ENCODE peak calls at places on chromosomes 5 and 9, in five cellular contexts. One of them, this sample, is unnamed.

GRCh38 chr9:16103613-16104012 is 550.8 kb downstream of the CCDC171 start:
- DNase-seq in K562: no peak
- DNase-seq in H1: no peak
- DNase-seq in GM12878: no peak
- DNase-seq in HepG2: no peak
- DNase-seq in this sample: no peak

GRCh38 chr9:89848060-89849040 is 243.5 kb downstream of the GADD45G start:
- DNase-seq in H1: no peak
- DNase-seq in GM12878: no peak
- DNase-seq in HepG2: no peak
- DNase-seq in K562: no peak
- DNase-seq in this sample: no peak

GRCh38 chr5:172007153-172007794 is 836 bp upstream of the FBXW11 start:
- DNase-seq in GM12878: no peak
- DNase-seq in H1: no peak
- DNase-seq in K562: no peak
- DNase-seq in HepG2: peak; percentile 7
- DNase-seq in this sample: no peak

GRCh38 chr9:136622538-136622948 is 40.2 kb upstream of the EGFL7 start:
- DNase-seq in GM12878: no peak
- DNase-seq in K562: no peak
- DNase-seq in HepG2: no peak
- DNase-seq in H1: peak; percentile 43
- DNase-seq in this sample: no peak

GRCh38 chr9:116141864-116142561 is 11.6 kb upstream of the PAPPA start:
- DNase-seq in GM12878: no peak
- DNase-seq in H1: no peak
- DNase-seq in K562: no peak
- DNase-seq in HepG2: no peak
- DNase-seq in this sample: no peak

GRCh38 chr5:169027456-169028118 is 273.4 kb downstream of the SLIT3 start:
- DNase-seq in GM12878: no peak
- DNase-seq in HepG2: no peak
- DNase-seq in K562: no peak
- DNase-seq in H1: no peak
- DNase-seq in this sample: no peak

GRCh38 chr5:74094096-74094778 is 468.2 kb downstream of the ARHGEF28 start:
- DNase-seq in H1: no peak
- DNase-seq in HepG2: no peak
- DNase-seq in K562: no peak
- DNase-seq in GM12878: no peak
- DNase-seq in this sample: no peak

GRCh38 chr5:76716456-76717157 is 681 bp downstream of the F2R start:
- DNase-seq in HepG2: no peak
- DNase-seq in K562: peak; percentile 44
- DNase-seq in GM12878: no peak
- DNase-seq in H1: peak; percentile 54
- DNase-seq in this sample: no peak

GRCh38 chr5:40386293-40386692 is 293.4 kb upstream of the PTGER4 start:
- DNase-seq in HepG2: no peak
- DNase-seq in K562: no peak
- DNase-seq in GM12878: peak; percentile 62
- DNase-seq in H1: no peak
- DNase-seq in this sample: no peak

GRCh38 chr9:4489562-4489918 is 728 bp upstream of the SLC1A1 start:
- DNase-seq in HepG2: no peak
- DNase-seq in K562: no peak
- DNase-seq in H1: peak; percentile 53
- DNase-seq in GM12878: no peak
- DNase-seq in this sample: no peak

GRCh38 chr9:95954940-95955339 is 79.4 kb downstream of the ERCC6L2 start:
- DNase-seq in K562: no peak
- DNase-seq in HepG2: no peak
- DNase-seq in GM12878: no peak
- DNase-seq in H1: no peak
- DNase-seq in this sample: no peak

DNA sequence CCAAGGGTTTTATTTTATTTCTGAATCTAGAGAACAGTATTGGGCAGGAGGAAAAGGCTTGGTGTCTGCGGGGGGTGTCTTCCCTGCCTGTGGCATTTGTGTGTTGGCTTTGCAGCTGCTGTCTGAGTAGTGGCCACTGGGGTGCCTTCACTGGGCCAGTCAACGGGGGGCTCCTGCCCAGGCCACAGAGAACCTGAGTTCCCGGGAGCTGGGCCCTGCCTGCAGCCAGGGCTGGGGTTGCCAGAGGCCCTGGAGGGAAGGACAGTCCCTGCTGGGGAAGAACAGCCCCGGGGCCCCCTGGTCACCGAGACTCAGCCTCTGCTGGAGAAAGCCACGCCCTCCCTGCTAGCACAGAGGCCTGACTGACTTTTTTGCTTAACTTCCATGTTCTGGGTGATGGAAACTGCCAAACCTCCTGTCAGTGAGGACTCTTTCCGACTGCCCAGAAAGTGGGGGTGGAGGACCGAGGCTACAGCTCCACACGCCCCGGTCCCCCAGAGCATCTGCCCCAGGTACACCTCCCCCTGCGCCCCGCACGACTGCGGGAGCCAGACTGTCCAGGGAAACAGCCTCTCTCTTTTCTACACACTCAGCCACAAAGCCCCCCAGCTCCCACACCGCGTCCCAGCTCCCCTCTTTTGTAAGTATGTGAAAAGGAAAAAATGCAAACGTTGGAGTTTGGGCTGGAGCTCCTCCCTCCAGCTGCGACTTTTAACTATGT is 133.4 kb downstream of the DAB2IP start:
- DNase-seq in GM12878: no peak
- DNase-seq in H1: no peak
- DNase-seq in HepG2: no peak
- DNase-seq in K562: no peak
- DNase-seq in this sample: no peak
- TF ChIP-seq CEBPB in GM12878: no peak
- TF ChIP-seq CEBPB in H1: no peak
- TF ChIP-seq CEBPB in HepG2: no peak
- TF ChIP-seq CEBPB in K562: no peak
- TF ChIP-seq CEBPB in this sample: no peak

GRCh38 chr9:131266301-131267229 is 9.7 kb downstream of the FAM78A start:
- DNase-seq in GM12878: no peak
- DNase-seq in H1: no peak
- DNase-seq in K562: peak; percentile 65
- DNase-seq in HepG2: no peak
- DNase-seq in this sample: no peak
- TF ChIP-seq SP1 in GM12878: no peak
- TF ChIP-seq SP1 in H1: no peak
- TF ChIP-seq SP1 in K562: no peak
- TF ChIP-seq SP1 in HepG2: no peak
- TF ChIP-seq SP1 in this sample: no peak

GRCh38 chr5:173395257-173395932 is 67.2 kb upstream of the STC2 start:
- DNase-seq in HepG2: peak; percentile 16
- DNase-seq in GM12878: no peak
- DNase-seq in H1: no peak
- DNase-seq in K562: peak; percentile 25
- DNase-seq in this sample: peak; percentile 6
- TF ChIP-seq MAX in HepG2: no peak
- TF ChIP-seq MAX in GM12878: no peak
- TF ChIP-seq MAX in H1: no peak
- TF ChIP-seq MAX in K562: no peak
- TF ChIP-seq MAX in this sample: no peak

DNA sequence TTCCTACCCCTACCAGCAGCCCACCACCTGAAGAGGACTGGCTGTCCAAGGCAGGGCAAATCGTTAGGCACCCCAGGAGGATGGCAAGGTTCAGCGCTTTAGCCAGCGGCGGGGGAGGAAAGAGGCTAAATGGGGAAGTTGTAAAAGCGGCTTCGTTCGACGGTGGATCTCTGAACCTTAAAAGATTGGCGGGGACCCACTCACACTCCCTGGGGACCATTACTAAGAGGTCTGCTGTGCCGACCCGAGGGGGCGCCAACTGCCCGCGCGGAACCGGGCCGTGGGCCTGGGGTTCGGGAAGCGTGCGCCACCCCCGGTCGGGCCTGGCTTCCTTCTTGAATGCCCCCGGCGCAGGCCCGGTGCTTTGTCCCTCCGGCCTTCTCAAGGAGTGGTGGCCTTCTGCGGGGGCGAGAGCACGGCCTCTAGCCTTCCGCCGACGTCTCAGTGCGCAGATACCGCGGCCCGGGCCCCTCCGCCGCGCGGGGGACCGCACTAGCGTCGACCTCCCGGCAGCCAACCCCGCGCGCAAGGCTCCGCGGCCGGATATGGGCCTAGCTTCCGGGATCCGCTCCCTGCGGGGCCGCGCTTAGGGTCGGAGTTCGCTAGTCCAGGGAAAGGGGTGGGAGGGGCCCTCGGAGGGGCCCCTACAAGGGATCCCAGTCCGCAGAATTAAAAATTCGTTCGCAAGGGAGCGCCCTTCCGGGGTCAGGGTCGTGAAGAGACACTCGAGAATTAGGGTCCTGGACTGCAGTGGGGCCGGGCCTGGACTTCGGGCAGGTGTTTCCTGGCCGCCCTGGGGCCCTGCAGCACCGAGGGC is 10.5 kb downstream of the NR2F1-AS1 start:
- DNase-seq in H1: peak; percentile 82
- DNase-seq in HepG2: no peak
- DNase-seq in K562: no peak
- DNase-seq in GM12878: no peak
- DNase-seq in this sample: no peak
- TF ChIP-seq CEBPB in H1: no peak
- TF ChIP-seq CEBPB in HepG2: no peak
- TF ChIP-seq CEBPB in K562: no peak
- TF ChIP-seq CEBPB in GM12878: no peak
- TF ChIP-seq CEBPB in this sample: no peak

GRCh38 chr5:93883459-93883858 is 142.1 kb upstream of the POU5F2 start:
- DNase-seq in H1: no peak
- DNase-seq in HepG2: no peak
- DNase-seq in K562: no peak
- DNase-seq in GM12878: no peak
- DNase-seq in this sample: no peak
- TF ChIP-seq SP1 in H1: no peak
- TF ChIP-seq SP1 in HepG2: no peak
- TF ChIP-seq SP1 in K562: no peak
- TF ChIP-seq SP1 in GM12878: no peak
- TF ChIP-seq SP1 in this sample: no peak

GRCh38 chr5:2371419-2371710 is 380.1 kb downstream of the IRX2 start:
- DNase-seq in K562: no peak
- DNase-seq in HepG2: no peak
- DNase-seq in H1: no peak
- DNase-seq in GM12878: no peak
- DNase-seq in this sample: no peak

GRCh38 chr5:2373631-2374030 is 377.8 kb downstream of the IRX2 start:
- DNase-seq in K562: no peak
- DNase-seq in HepG2: no peak
- DNase-seq in GM12878: no peak
- DNase-seq in H1: no peak
- DNase-seq in this sample: no peak

GRCh38 chr5:2370626-2371418 is 380.7 kb downstream of the IRX2 start:
- DNase-seq in K562: no peak
- DNase-seq in H1: no peak
- DNase-seq in HepG2: no peak
- DNase-seq in GM12878: no peak
- DNase-seq in this sample: no peak

GRCh38 chr5:2366816-2367215 is 384.7 kb downstream of the IRX2 start:
- DNase-seq in GM12878: no peak
- DNase-seq in HepG2: no peak
- DNase-seq in H1: no peak
- DNase-seq in K562: no peak
- DNase-seq in this sample: no peak

DNA sequence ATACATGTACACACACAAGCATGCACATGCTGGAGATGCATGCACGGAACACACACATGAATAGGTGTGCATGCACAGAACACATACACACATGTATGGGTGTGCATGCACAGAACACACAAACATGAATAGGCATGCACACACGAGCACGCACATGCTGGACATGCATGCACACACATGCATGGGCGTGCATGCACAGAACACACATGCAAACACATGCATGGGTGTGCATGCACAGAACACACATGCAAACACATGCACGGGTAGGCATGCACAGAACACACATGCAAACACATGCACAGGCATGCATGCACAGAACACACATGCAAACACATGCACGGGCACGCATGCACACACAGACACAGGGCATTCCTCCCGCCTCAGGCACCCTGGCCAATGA is 382.3 kb downstream of the IRX2 start:
- DNase-seq in K562: no peak
- DNase-seq in GM12878: no peak
- DNase-seq in H1: no peak
- DNase-seq in HepG2: no peak
- DNase-seq in this sample: no peak
- TF ChIP-seq MAX in K562: no peak
- TF ChIP-seq MAX in GM12878: no peak
- TF ChIP-seq MAX in H1: no peak
- TF ChIP-seq MAX in HepG2: no peak
- TF ChIP-seq MAX in this sample: no peak

GRCh38 chr9:133057006-133057405 is 4.8 kb upstream of the CEL start:
- DNase-seq in K562: no peak
- DNase-seq in GM12878: no peak
- DNase-seq in H1: no peak
- DNase-seq in HepG2: no peak
- DNase-seq in this sample: no peak

GRCh38 chr9:133054194-133054890 is 7.4 kb upstream of the CEL start:
- DNase-seq in H1: no peak
- DNase-seq in K562: no peak
- DNase-seq in HepG2: no peak
- DNase-seq in GM12878: no peak
- DNase-seq in this sample: no peak

GRCh38 chr9:133055788-133056420 is 5.9 kb upstream of the CEL start:
- DNase-seq in GM12878: no peak
- DNase-seq in HepG2: no peak
- DNase-seq in K562: no peak
- DNase-seq in H1: no peak
- DNase-seq in this sample: no peak

GRCh38 chr9:133056533-133056932 is 5.2 kb upstream of the CEL start:
- DNase-seq in GM12878: no peak
- DNase-seq in HepG2: no peak
- DNase-seq in K562: no peak
- DNase-seq in H1: no peak
- DNase-seq in this sample: no peak

DNA sequence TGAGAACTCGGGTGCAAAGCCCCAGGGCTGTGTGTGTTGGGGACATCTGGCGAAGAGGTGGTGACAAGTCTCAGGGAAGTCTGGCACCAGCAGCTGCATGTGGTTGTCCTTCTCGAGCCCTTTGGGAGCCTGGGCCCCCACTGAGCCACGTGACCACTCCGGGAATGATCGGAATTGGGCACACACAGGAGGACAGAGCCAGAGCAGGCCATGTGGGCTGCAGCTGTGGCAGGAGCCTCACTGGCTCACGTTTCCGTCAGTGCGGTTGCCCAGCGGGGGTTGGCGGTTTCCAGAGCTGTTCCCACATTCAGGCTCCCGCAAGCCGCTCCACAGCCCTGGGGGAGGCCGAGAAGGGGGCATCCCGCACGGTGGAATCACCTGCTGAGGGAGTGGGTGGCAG is 6.8 kb upstream of the CEL start:
- DNase-seq in H1: no peak
- DNase-seq in K562: no peak
- DNase-seq in GM12878: no peak
- DNase-seq in HepG2: no peak
- DNase-seq in this sample: no peak
- TF ChIP-seq CEBPB in H1: no peak
- TF ChIP-seq CEBPB in K562: no peak
- TF ChIP-seq CEBPB in GM12878: no peak
- TF ChIP-seq CEBPB in HepG2: no peak
- TF ChIP-seq CEBPB in this sample: no peak

This sample was measured in HCT116.